ENCODE peak calls at places on chromosomes 16 and 17, in eight cellular contexts. One of them, this sample, is unnamed.

GRCh38 chr17:9054611-9055010 is 33.3 kb downstream of the NTN1 start:
- DNase-seq in fibroblast of lung: no peak
- DNase-seq in spleen: no peak
- DNase-seq in HFFc6: no peak
- DNase-seq in fibroblast of pulmonary artery: no peak
- DNase-seq in pancreas: no peak
- DNase-seq in kidney: no peak
- DNase-seq in adrenal gland: no peak
- DNase-seq in this sample: no peak

GRCh38 chr16:880471-881171 is 80.1 kb upstream of the GNG13 start:
- DNase-seq in fibroblast of lung: no peak
- DNase-seq in spleen: peak; percentile 48
- DNase-seq in HFFc6: no peak
- DNase-seq in fibroblast of pulmonary artery: no peak
- DNase-seq in pancreas: no peak
- DNase-seq in kidney: peak; percentile 65
- DNase-seq in adrenal gland: no peak
- DNase-seq in this sample: no peak

GRCh38 chr17:7610641-7611040 is 4.1 kb downstream of the FXR2 start:
- DNase-seq in fibroblast of lung: no peak
- DNase-seq in spleen: no peak
- DNase-seq in HFFc6: no peak
- DNase-seq in fibroblast of pulmonary artery: no peak
- DNase-seq in pancreas: no peak
- DNase-seq in kidney: no peak
- DNase-seq in adrenal gland: no peak
- DNase-seq in this sample: no peak

GRCh38 chr16:83911290-83911689 is 12.4 kb downstream of the MLYCD start:
- DNase-seq in fibroblast of lung: no peak
- DNase-seq in spleen: no peak
- DNase-seq in HFFc6: no peak
- DNase-seq in fibroblast of pulmonary artery: no peak
- DNase-seq in pancreas: no peak
- DNase-seq in kidney: no peak
- DNase-seq in adrenal gland: no peak
- DNase-seq in this sample: no peak

GRCh38 chr16:10388987-10389386 is 3.1 kb downstream of the ATF7IP2 start:
- DNase-seq in fibroblast of lung: no peak
- DNase-seq in spleen: no peak
- DNase-seq in HFFc6: no peak
- DNase-seq in fibroblast of pulmonary artery: no peak
- DNase-seq in pancreas: no peak
- DNase-seq in kidney: no peak
- DNase-seq in adrenal gland: no peak
- DNase-seq in this sample: no peak

GRCh38 chr17:15279011-15279477 is 13.9 kb upstream of the PMP22 start:
- DNase-seq in fibroblast of lung: peak; percentile 60
- DNase-seq in spleen: no peak
- DNase-seq in HFFc6: peak; percentile 98
- DNase-seq in fibroblast of pulmonary artery: peak; percentile 47
- DNase-seq in pancreas: no peak
- DNase-seq in kidney: no peak
- DNase-seq in adrenal gland: no peak
- DNase-seq in this sample: no peak

GRCh38 chr16:58494981-58495860 is 4.7 kb upstream of the NDRG4 start:
- DNase-seq in fibroblast of lung: peak; percentile 97
- DNase-seq in spleen: peak; percentile 67
- DNase-seq in HFFc6: peak; percentile 99
- DNase-seq in fibroblast of pulmonary artery: peak; percentile 99
- DNase-seq in pancreas: peak; percentile 67
- DNase-seq in kidney: peak; percentile 81
- DNase-seq in adrenal gland: peak; percentile 95
- DNase-seq in this sample: peak; percentile 85

GRCh38 chr17:64343833-64344637 is 46.6 kb downstream of the PECAM1 start:
- DNase-seq in fibroblast of lung: peak; percentile 91
- DNase-seq in spleen: peak; percentile 87
- DNase-seq in HFFc6: peak; percentile 47
- DNase-seq in fibroblast of pulmonary artery: peak; percentile 99
- DNase-seq in pancreas: no peak
- DNase-seq in kidney: peak; percentile 95
- DNase-seq in adrenal gland: peak; percentile 72
- DNase-seq in this sample: no peak

GRCh38 chr17:76519667-76520066 is 17.8 kb downstream of the CYGB start:
- DNase-seq in fibroblast of lung: no peak
- DNase-seq in spleen: no peak
- DNase-seq in HFFc6: no peak
- DNase-seq in fibroblast of pulmonary artery: no peak
- DNase-seq in pancreas: no peak
- DNase-seq in kidney: no peak
- DNase-seq in adrenal gland: no peak
- DNase-seq in this sample: no peak

GRCh38 chr17:13704333-13704732 is 102.6 kb upstream of the HS3ST3A1 start:
- DNase-seq in fibroblast of lung: peak; percentile 60
- DNase-seq in spleen: no peak
- DNase-seq in HFFc6: peak; percentile 77
- DNase-seq in fibroblast of pulmonary artery: peak; percentile 38
- DNase-seq in pancreas: no peak
- DNase-seq in kidney: no peak
- DNase-seq in adrenal gland: peak; percentile 10
- DNase-seq in this sample: no peak

GRCh38 chr17:40068917-40069750 is 6.4 kb downstream of the THRA start:
- DNase-seq in fibroblast of lung: peak; percentile 93
- DNase-seq in spleen: peak; percentile 92
- DNase-seq in HFFc6: peak; percentile 76
- DNase-seq in fibroblast of pulmonary artery: peak; percentile 86
- DNase-seq in pancreas: peak; percentile 90
- DNase-seq in kidney: peak; percentile 97
- DNase-seq in adrenal gland: peak; percentile 97
- DNase-seq in this sample: peak; percentile 70

GRCh38 chr17:3012926-3013581 is 50.4 kb downstream of the OR1D5 start:
- DNase-seq in fibroblast of lung: peak; percentile 65
- DNase-seq in spleen: peak; percentile 87
- DNase-seq in HFFc6: peak; percentile 7
- DNase-seq in fibroblast of pulmonary artery: peak; percentile 74
- DNase-seq in pancreas: peak; percentile 72
- DNase-seq in kidney: peak; percentile 74
- DNase-seq in adrenal gland: peak; percentile 74
- DNase-seq in this sample: no peak

GRCh38 chr16:56910654-56911539 is 21.0 kb upstream of the HERPUD1 start:
- DNase-seq in fibroblast of lung: peak; percentile 68
- DNase-seq in spleen: no peak
- DNase-seq in HFFc6: peak; percentile 51
- DNase-seq in fibroblast of pulmonary artery: peak; percentile 96
- DNase-seq in pancreas: no peak
- DNase-seq in kidney: no peak
- DNase-seq in adrenal gland: peak; percentile 36
- DNase-seq in this sample: no peak

GRCh38 chr17:47299239-47299910 is 24.4 kb upstream of the EFCAB13 start:
- DNase-seq in fibroblast of lung: no peak
- DNase-seq in spleen: no peak
- DNase-seq in HFFc6: no peak
- DNase-seq in fibroblast of pulmonary artery: no peak
- DNase-seq in pancreas: peak; percentile 64
- DNase-seq in kidney: no peak
- DNase-seq in adrenal gland: no peak
- DNase-seq in this sample: no peak

GRCh38 chr16:75289189-75289588 is 37.8 kb upstream of the BCAR1 start:
- DNase-seq in fibroblast of lung: peak; percentile 24
- DNase-seq in spleen: no peak
- DNase-seq in HFFc6: peak; percentile 33
- DNase-seq in fibroblast of pulmonary artery: peak; percentile 73
- DNase-seq in pancreas: no peak
- DNase-seq in kidney: no peak
- DNase-seq in adrenal gland: no peak
- DNase-seq in this sample: no peak

GRCh38 chr17:16297367-16298139 is 55.7 kb downstream of the CENPV start:
- DNase-seq in fibroblast of lung: no peak
- DNase-seq in spleen: no peak
- DNase-seq in HFFc6: no peak
- DNase-seq in fibroblast of pulmonary artery: no peak
- DNase-seq in pancreas: peak; percentile 48
- DNase-seq in kidney: no peak
- DNase-seq in adrenal gland: no peak
- DNase-seq in this sample: no peak

GRCh38 chr17:74337834-74338500 is 11.9 kb downstream of the KIF19 start:
- DNase-seq in fibroblast of lung: no peak
- DNase-seq in spleen: no peak
- DNase-seq in HFFc6: no peak
- DNase-seq in fibroblast of pulmonary artery: no peak
- DNase-seq in pancreas: no peak
- DNase-seq in kidney: no peak
- DNase-seq in adrenal gland: no peak
- DNase-seq in this sample: no peak

GRCh38 chr16:85429776-85430522 is 183.2 kb upstream of the GSE1 start:
- DNase-seq in fibroblast of lung: no peak
- DNase-seq in spleen: peak; percentile 49
- DNase-seq in HFFc6: no peak
- DNase-seq in fibroblast of pulmonary artery: no peak
- DNase-seq in pancreas: peak; percentile 23
- DNase-seq in kidney: no peak
- DNase-seq in adrenal gland: no peak
- DNase-seq in this sample: peak; percentile 13

GRCh38 chr16:85430523-85431381 is 182.4 kb upstream of the GSE1 start:
- DNase-seq in fibroblast of lung: no peak
- DNase-seq in spleen: peak; percentile 67
- DNase-seq in HFFc6: no peak
- DNase-seq in fibroblast of pulmonary artery: no peak
- DNase-seq in pancreas: peak; percentile 53
- DNase-seq in kidney: peak; percentile 61
- DNase-seq in adrenal gland: no peak
- DNase-seq in this sample: peak; percentile 55

GRCh38 chr16:85426806-85427205 is 186.3 kb upstream of the GSE1 start:
- DNase-seq in fibroblast of lung: no peak
- DNase-seq in spleen: peak; percentile 39
- DNase-seq in HFFc6: no peak
- DNase-seq in fibroblast of pulmonary artery: no peak
- DNase-seq in pancreas: peak; percentile 33
- DNase-seq in kidney: no peak
- DNase-seq in adrenal gland: no peak
- DNase-seq in this sample: no peak

GRCh38 chr16:85428168-85428898 is 184.8 kb upstream of the GSE1 start:
- DNase-seq in fibroblast of lung: no peak
- DNase-seq in spleen: peak; percentile 85
- DNase-seq in HFFc6: no peak
- DNase-seq in fibroblast of pulmonary artery: peak; percentile 34
- DNase-seq in pancreas: peak; percentile 75
- DNase-seq in kidney: peak; percentile 73
- DNase-seq in adrenal gland: no peak
- DNase-seq in this sample: peak; percentile 52

GRCh38 chr16:85428899-85429775 is 184.0 kb upstream of the GSE1 start:
- DNase-seq in fibroblast of lung: no peak
- DNase-seq in spleen: peak; percentile 68
- DNase-seq in HFFc6: no peak
- DNase-seq in fibroblast of pulmonary artery: no peak
- DNase-seq in pancreas: peak; percentile 46
- DNase-seq in kidney: peak; percentile 71
- DNase-seq in adrenal gland: peak; percentile 6
- DNase-seq in this sample: peak; percentile 58
- TF ChIP-seq CTCF in fibroblast of lung: no peak
- TF ChIP-seq CTCF in spleen: no peak
- TF ChIP-seq CTCF in HFFc6: no peak
- TF ChIP-seq CTCF in fibroblast of pulmonary artery: no peak
- TF ChIP-seq CTCF in pancreas: no peak
- TF ChIP-seq CTCF in kidney: no peak
- TF ChIP-seq CTCF in adrenal gland: no peak
- TF ChIP-seq CTCF in this sample: no peak

GRCh38 chr17:81295031-81295677 is at the start of gene SLC38A10:
- DNase-seq in fibroblast of lung: peak; percentile 74
- DNase-seq in spleen: peak; percentile 99
- DNase-seq in HFFc6: peak; percentile 71
- DNase-seq in fibroblast of pulmonary artery: peak; percentile 76
- DNase-seq in pancreas: peak; percentile 96
- DNase-seq in kidney: peak; percentile 97
- DNase-seq in adrenal gland: peak; percentile 93
- DNase-seq in this sample: peak; percentile 87
- TF ChIP-seq CTCF in fibroblast of lung: no peak
- TF ChIP-seq CTCF in spleen: no peak
- TF ChIP-seq CTCF in HFFc6: peak; percentile 12
- TF ChIP-seq CTCF in fibroblast of pulmonary artery: no peak
- TF ChIP-seq CTCF in pancreas: no peak
- TF ChIP-seq CTCF in kidney: no peak
- TF ChIP-seq CTCF in adrenal gland: no peak
- TF ChIP-seq CTCF in this sample: no peak

DNA sequence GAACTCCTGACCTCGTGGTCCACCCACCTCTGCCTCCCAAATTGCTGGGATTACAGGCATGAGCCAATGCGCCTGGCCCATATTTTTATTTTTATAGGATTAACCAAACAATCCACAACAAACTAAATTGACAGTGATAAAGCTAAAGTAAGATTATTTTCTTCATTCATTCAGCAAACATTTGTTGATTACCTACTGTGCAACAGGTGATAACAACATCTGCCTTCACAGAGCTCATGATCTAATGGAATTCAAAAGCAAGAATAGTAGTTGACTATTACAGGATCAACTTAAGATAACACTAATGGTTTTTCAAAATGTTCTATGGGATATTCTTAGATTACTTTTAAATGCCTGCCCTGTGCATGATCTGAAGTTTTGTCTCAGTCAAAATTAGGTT is 37.8 kb downstream of the NQO1 start:
- DNase-seq in fibroblast of lung: no peak
- DNase-seq in spleen: no peak
- DNase-seq in HFFc6: no peak
- DNase-seq in fibroblast of pulmonary artery: no peak
- DNase-seq in pancreas: no peak
- DNase-seq in kidney: no peak
- DNase-seq in adrenal gland: no peak
- DNase-seq in this sample: no peak
- TF ChIP-seq CTCF in fibroblast of lung: no peak
- TF ChIP-seq CTCF in spleen: no peak
- TF ChIP-seq CTCF in HFFc6: no peak
- TF ChIP-seq CTCF in fibroblast of pulmonary artery: no peak
- TF ChIP-seq CTCF in pancreas: no peak
- TF ChIP-seq CTCF in kidney: no peak
- TF ChIP-seq CTCF in adrenal gland: no peak
- TF ChIP-seq CTCF in this sample: no peak

GRCh38 chr17:58307468-58308172 is 21.0 kb downstream of the TSPOAP1 start:
- DNase-seq in fibroblast of lung: no peak
- DNase-seq in spleen: no peak
- DNase-seq in HFFc6: no peak
- DNase-seq in fibroblast of pulmonary artery: no peak
- DNase-seq in pancreas: no peak
- DNase-seq in kidney: no peak
- DNase-seq in adrenal gland: no peak
- DNase-seq in this sample: no peak

GRCh38 chr17:58309918-58310259 is 18.7 kb downstream of the TSPOAP1 start:
- DNase-seq in fibroblast of lung: no peak
- DNase-seq in spleen: no peak
- DNase-seq in HFFc6: no peak
- DNase-seq in fibroblast of pulmonary artery: no peak
- DNase-seq in pancreas: no peak
- DNase-seq in kidney: no peak
- DNase-seq in adrenal gland: no peak
- DNase-seq in this sample: no peak

GRCh38 chr17:58306131-58306951 is 22.3 kb downstream of the TSPOAP1 start:
- DNase-seq in fibroblast of lung: no peak
- DNase-seq in spleen: no peak
- DNase-seq in HFFc6: no peak
- DNase-seq in fibroblast of pulmonary artery: no peak
- DNase-seq in pancreas: no peak
- DNase-seq in kidney: peak; percentile 55
- DNase-seq in adrenal gland: no peak
- DNase-seq in this sample: peak; percentile 58

GRCh38 chr17:58308985-58309917 is 19.3 kb downstream of the TSPOAP1 start:
- DNase-seq in fibroblast of lung: no peak
- DNase-seq in spleen: no peak
- DNase-seq in HFFc6: no peak
- DNase-seq in fibroblast of pulmonary artery: no peak
- DNase-seq in pancreas: no peak
- DNase-seq in kidney: no peak
- DNase-seq in adrenal gland: no peak
- DNase-seq in this sample: no peak

GRCh38 chr17:58308173-58308984 is 20.2 kb downstream of the TSPOAP1 start:
- DNase-seq in fibroblast of lung: no peak
- DNase-seq in spleen: peak; percentile 77
- DNase-seq in HFFc6: no peak
- DNase-seq in fibroblast of pulmonary artery: no peak
- DNase-seq in pancreas: peak; percentile 61
- DNase-seq in kidney: peak; percentile 72
- DNase-seq in adrenal gland: no peak
- DNase-seq in this sample: peak; percentile 64
- TF ChIP-seq CTCF in fibroblast of lung: no peak
- TF ChIP-seq CTCF in spleen: no peak
- TF ChIP-seq CTCF in HFFc6: peak; percentile 51
- TF ChIP-seq CTCF in fibroblast of pulmonary artery: peak; percentile 27
- TF ChIP-seq CTCF in pancreas: no peak
- TF ChIP-seq CTCF in kidney: no peak
- TF ChIP-seq CTCF in adrenal gland: peak; percentile 25
- TF ChIP-seq CTCF in this sample: peak; percentile 24

This sample was measured in RWPE2.